ENCODE peak calls at places on chromosomes 12 and 14, in five cellular contexts. L, M, N, Y and U are unnamed samples. For H3K27me3 and H3K9me3, the result is how much of the 10 kb centered on the place peaks cover.

GRCh38 chr12:52351196-52352059 is 15.9 kb downstream of the KRT85 start:
- DNase-seq in L (peak), M (peak), N (no peak), Y (peak), U (no peak)

GRCh38 chr12:123801573-123802178 is 39.6 kb downstream of the DNAH10 start:
- DNase-seq in L (no peak), M (no peak), N (peak), Y (peak), U (no peak)

GRCh38 chr14:22773162-22774010 is 6.9 kb downstream of the OXA1L start:
- DNase-seq in L (no peak), M (no peak), N (no peak), Y (no peak), U (no peak)

GRCh38 chr12:63206908-63207307 is 55.9 kb upstream of the AVPR1A start:
- DNase-seq in L (no peak), M (no peak), N (peak), Y (no peak), U (no peak)

GRCh38 chr12:32104572-32105355 is 1.9 kb upstream of the BICD1 start:
- DNase-seq in L (no peak), M (no peak), N (no peak), Y (no peak), U (no peak)

GRCh38 chr12:108995370-108995992 is 25.4 kb downstream of the SVOP start:
- DNase-seq in L (no peak), M (no peak), N (no peak), Y (no peak), U (no peak)

GRCh38 chr12:75784591-75784990 is 247.0 kb downstream of the PHLDA1 start:
- DNase-seq in L (peak), M (no peak), N (peak), Y (no peak), U (peak)

GRCh38 chr14:90547968-90548367 is 151.1 kb downstream of the CALM1 start:
- DNase-seq in L (no peak), M (no peak), N (no peak), Y (no peak), U (no peak)

GRCh38 chr12:97784904-97785303 is 322.3 kb downstream of the RMST start:
- DNase-seq in L (no peak), M (no peak), N (no peak), Y (no peak), U (no peak)

GRCh38 chr12:57744194-57744776 is 554 bp upstream of the TSPAN31 start:
- DNase-seq in L (peak), M (no peak), N (no peak), Y (no peak), U (peak)

GRCh38 chr12:13203028-13203922 is 6.7 kb downstream of the EMP1 start:
- DNase-seq in L (peak), M (no peak), N (no peak), Y (no peak), U (peak)

GRCh38 chr14:20631821-20632389 is 9.6 kb downstream of the OR6S1 start:
- DNase-seq in L (peak), M (no peak), N (peak), Y (no peak), U (peak)

GRCh38 chr14:100733152-100733850 is 6.6 kb downstream of the DLK1 start:
- DNase-seq in L (no peak), M (no peak), N (no peak), Y (no peak), U (no peak)

GRCh38 chr14:101601603-101602465 is 40.5 kb downstream of the DIO3 start:
- DNase-seq in L (no peak), M (no peak), N (no peak), Y (no peak), U (peak)

DNA sequence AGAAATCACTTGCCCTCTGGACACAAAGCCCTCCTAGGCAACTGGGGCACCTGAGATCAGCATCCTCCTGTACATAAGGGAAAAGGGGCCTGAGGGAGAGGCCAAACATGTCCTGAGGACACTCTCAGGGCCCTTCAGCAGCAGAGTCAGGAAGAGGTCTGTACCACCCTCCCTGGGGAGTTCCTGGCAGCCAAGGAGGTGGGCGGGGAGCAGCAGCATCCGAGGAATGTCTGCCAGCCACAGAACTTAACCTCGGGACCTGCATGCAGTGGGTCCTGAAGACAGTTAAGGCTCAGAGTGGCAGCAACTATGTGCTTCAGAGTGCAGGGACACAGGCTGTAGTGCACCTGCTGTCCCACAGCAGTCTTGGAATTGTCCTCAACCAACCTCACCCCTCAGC is 62.1 kb downstream of the SPTB start:
- DNase-seq in L (no peak), M (no peak), N (no peak), Y (no peak), U (no peak)
- H3K27me3 ChIP-seq in L (under half), M (under half), N (under half), Y (under half), U (under half)

DNA sequence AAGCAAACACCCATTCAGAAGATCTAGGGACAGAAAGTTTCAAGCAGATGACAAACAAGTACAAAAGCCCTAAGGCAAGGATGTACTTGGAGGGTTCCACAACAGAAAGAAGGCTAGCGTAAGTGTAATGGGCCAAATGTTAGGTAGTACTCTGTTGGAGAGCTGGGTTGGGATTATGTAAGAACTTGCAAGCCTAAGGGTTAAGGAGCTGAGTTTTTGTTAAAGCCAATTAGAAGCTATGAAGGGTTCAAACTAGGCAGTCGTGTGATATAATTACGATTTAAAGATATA is 41.4 kb downstream of the HECTD1 start:
- DNase-seq in L (no peak), M (no peak), N (no peak), Y (no peak), U (no peak)
- H3K27ac ChIP-seq in L (peak), M (no peak), N (peak), Y (no peak), U (peak)

DNA sequence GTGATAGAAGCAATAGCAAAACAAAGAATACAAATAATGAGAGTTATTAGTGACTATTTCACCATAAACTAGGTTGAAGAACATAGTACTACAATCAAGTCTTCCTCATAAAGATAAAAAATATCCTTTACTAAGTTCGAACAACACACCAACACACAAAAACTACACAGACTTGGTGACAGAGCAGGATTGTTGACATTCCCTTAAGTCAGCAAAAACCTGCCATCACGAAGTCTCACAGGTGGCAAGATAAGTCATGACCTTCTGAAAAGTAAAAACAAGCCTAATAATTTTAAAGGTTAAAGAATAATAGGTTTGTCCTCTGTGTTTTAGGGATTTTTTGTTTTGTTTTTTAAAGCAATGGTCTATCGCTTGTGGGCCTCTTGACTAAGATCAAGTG is 173.0 kb downstream of the SEC23A start:
- DNase-seq in L (no peak), M (no peak), N (no peak), Y (no peak), U (no peak)
- H3K9me3 ChIP-seq in L (under half), M (under half), N (under half), Y (under half), U (under half)

DNA sequence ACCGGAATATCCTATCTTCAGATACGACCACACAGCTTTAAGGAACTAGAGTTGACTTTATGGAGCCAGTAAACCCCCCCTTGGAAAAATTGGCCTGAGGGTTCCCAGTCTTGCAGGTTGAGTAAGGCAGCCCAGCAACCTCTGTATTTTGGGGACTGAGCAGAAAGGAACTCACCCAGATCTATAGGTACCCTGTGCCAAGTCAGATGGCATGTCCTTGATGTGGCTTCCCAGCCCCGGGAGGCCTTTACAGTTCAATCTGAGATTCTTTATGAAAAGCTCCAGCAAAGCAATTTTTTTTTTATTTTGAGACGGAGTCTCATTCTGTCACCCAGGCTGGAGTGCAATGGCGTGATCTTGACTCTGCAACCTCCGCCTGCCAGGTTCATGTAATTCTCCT is 27.6 kb downstream of the TMEM121 start:
- DNase-seq in L (no peak), M (no peak), N (no peak), Y (no peak), U (no peak)
- H3K27me3 ChIP-seq in L (under half), M (under half), N (under half), Y (under half), U (under half)